ENCODE peak calls at places on chromosome 1, in six cellular contexts. One of them, this sample, is unnamed.

GRCh38 chr1:7315316-7315715 is 455.8 kb upstream of the VAMP3 start:
- DNase-seq in fibroblast of the aortic adventitia: peak; percentile 49
- DNase-seq in pancreas: no peak
- DNase-seq in transverse colon: no peak
- DNase-seq in fibroblast of pulmonary artery: no peak
- DNase-seq in progenitor cell of endocrine pancreas: no peak
- DNase-seq in this sample: peak; percentile 48

GRCh38 chr1:94259635-94260289 is 22.4 kb upstream of the ARHGAP29 start:
- DNase-seq in fibroblast of the aortic adventitia: peak; percentile 68
- DNase-seq in pancreas: no peak
- DNase-seq in transverse colon: no peak
- DNase-seq in fibroblast of pulmonary artery: peak; percentile 68
- DNase-seq in progenitor cell of endocrine pancreas: no peak
- DNase-seq in this sample: no peak

GRCh38 chr1:209530990-209531389 is 52.5 kb upstream of the CAMK1G start:
- DNase-seq in fibroblast of the aortic adventitia: no peak
- DNase-seq in pancreas: no peak
- DNase-seq in transverse colon: no peak
- DNase-seq in fibroblast of pulmonary artery: no peak
- DNase-seq in progenitor cell of endocrine pancreas: no peak
- DNase-seq in this sample: no peak

GRCh38 chr1:53593758-53594380 is 134.7 kb downstream of the DMRTB1 start:
- DNase-seq in fibroblast of the aortic adventitia: no peak
- DNase-seq in pancreas: no peak
- DNase-seq in transverse colon: peak; percentile 29
- DNase-seq in fibroblast of pulmonary artery: peak; percentile 16
- DNase-seq in progenitor cell of endocrine pancreas: peak; percentile 49
- DNase-seq in this sample: no peak

GRCh38 chr1:22665752-22666151 is 12.7 kb downstream of the C1QB start:
- DNase-seq in fibroblast of the aortic adventitia: peak; percentile 20
- DNase-seq in pancreas: no peak
- DNase-seq in transverse colon: peak; percentile 48
- DNase-seq in fibroblast of pulmonary artery: peak; percentile 56
- DNase-seq in progenitor cell of endocrine pancreas: peak; percentile 37
- DNase-seq in this sample: peak; percentile 12

GRCh38 chr1:6129313-6129712 is 50.8 kb downstream of the CHD5 start:
- DNase-seq in fibroblast of the aortic adventitia: no peak
- DNase-seq in pancreas: no peak
- DNase-seq in transverse colon: no peak
- DNase-seq in fibroblast of pulmonary artery: no peak
- DNase-seq in progenitor cell of endocrine pancreas: no peak
- DNase-seq in this sample: no peak

GRCh38 chr1:26363549-26364448 is 8.8 kb downstream of the ZNF683 start:
- DNase-seq in fibroblast of the aortic adventitia: peak; percentile 69
- DNase-seq in pancreas: peak; percentile 68
- DNase-seq in transverse colon: peak; percentile 85
- DNase-seq in fibroblast of pulmonary artery: peak; percentile 72
- DNase-seq in progenitor cell of endocrine pancreas: peak; percentile 87
- DNase-seq in this sample: peak; percentile 64

GRCh38 chr1:42981406-42981805 is 22.7 kb upstream of the SLC2A1 start:
- DNase-seq in fibroblast of the aortic adventitia: no peak
- DNase-seq in pancreas: no peak
- DNase-seq in transverse colon: no peak
- DNase-seq in fibroblast of pulmonary artery: no peak
- DNase-seq in progenitor cell of endocrine pancreas: no peak
- DNase-seq in this sample: no peak

GRCh38 chr1:169091480-169091941 is 15.0 kb upstream of the ATP1B1 start:
- DNase-seq in fibroblast of the aortic adventitia: peak; percentile 19
- DNase-seq in pancreas: no peak
- DNase-seq in transverse colon: no peak
- DNase-seq in fibroblast of pulmonary artery: no peak
- DNase-seq in progenitor cell of endocrine pancreas: no peak
- DNase-seq in this sample: peak; percentile 32

GRCh38 chr1:178819123-178819522 is 51.8 kb downstream of the ANGPTL1 start:
- DNase-seq in fibroblast of the aortic adventitia: no peak
- DNase-seq in pancreas: no peak
- DNase-seq in transverse colon: no peak
- DNase-seq in fibroblast of pulmonary artery: no peak
- DNase-seq in progenitor cell of endocrine pancreas: no peak
- DNase-seq in this sample: no peak

GRCh38 chr1:247829651-247830050 is 5.7 kb upstream of the OR14A16 start:
- DNase-seq in fibroblast of the aortic adventitia: no peak
- DNase-seq in pancreas: no peak
- DNase-seq in transverse colon: no peak
- DNase-seq in fibroblast of pulmonary artery: no peak
- DNase-seq in progenitor cell of endocrine pancreas: no peak
- DNase-seq in this sample: no peak

GRCh38 chr1:47972864-47973437 is 24.2 kb downstream of the TRABD2B start:
- DNase-seq in fibroblast of the aortic adventitia: no peak
- DNase-seq in pancreas: no peak
- DNase-seq in transverse colon: no peak
- DNase-seq in fibroblast of pulmonary artery: no peak
- DNase-seq in progenitor cell of endocrine pancreas: no peak
- DNase-seq in this sample: no peak

GRCh38 chr1:115547661-115548060 is 94.1 kb upstream of the VANGL1 start:
- DNase-seq in fibroblast of the aortic adventitia: no peak
- DNase-seq in pancreas: no peak
- DNase-seq in transverse colon: no peak
- DNase-seq in fibroblast of pulmonary artery: no peak
- DNase-seq in progenitor cell of endocrine pancreas: no peak
- DNase-seq in this sample: no peak

GRCh38 chr1:32242341-32242851 is 4.6 kb upstream of the FAM167B start:
- DNase-seq in fibroblast of the aortic adventitia: peak; percentile 58
- DNase-seq in pancreas: no peak
- DNase-seq in transverse colon: peak; percentile 48
- DNase-seq in fibroblast of pulmonary artery: peak; percentile 47
- DNase-seq in progenitor cell of endocrine pancreas: no peak
- DNase-seq in this sample: peak; percentile 32

GRCh38 chr1:28591708-28592313 is at the start of gene RAB42:
- DNase-seq in fibroblast of the aortic adventitia: no peak
- DNase-seq in pancreas: peak; percentile 37
- DNase-seq in transverse colon: peak; percentile 51
- DNase-seq in fibroblast of pulmonary artery: no peak
- DNase-seq in progenitor cell of endocrine pancreas: no peak
- DNase-seq in this sample: peak; percentile 23

GRCh38 chr1:818611-819291 is 105.0 kb upstream of the SAMD11 start:
- DNase-seq in fibroblast of the aortic adventitia: peak; percentile 38
- DNase-seq in pancreas: no peak
- DNase-seq in transverse colon: no peak
- DNase-seq in fibroblast of pulmonary artery: no peak
- DNase-seq in progenitor cell of endocrine pancreas: no peak
- DNase-seq in this sample: no peak

GRCh38 chr1:33392639-33393038 is 38.3 kb downstream of the PHC2 start:
- DNase-seq in fibroblast of the aortic adventitia: no peak
- DNase-seq in pancreas: no peak
- DNase-seq in transverse colon: no peak
- DNase-seq in fibroblast of pulmonary artery: peak; percentile 47
- DNase-seq in progenitor cell of endocrine pancreas: no peak
- DNase-seq in this sample: peak; percentile 55

GRCh38 chr1:109373051-109373593 is 24.6 kb downstream of the SORT1 start:
- DNase-seq in fibroblast of the aortic adventitia: no peak
- DNase-seq in pancreas: no peak
- DNase-seq in transverse colon: peak; percentile 41
- DNase-seq in fibroblast of pulmonary artery: no peak
- DNase-seq in progenitor cell of endocrine pancreas: no peak
- DNase-seq in this sample: no peak

GRCh38 chr1:168116327-168116799 is 20.4 kb downstream of the GPR161 start:
- DNase-seq in fibroblast of the aortic adventitia: no peak
- DNase-seq in pancreas: peak; percentile 58
- DNase-seq in transverse colon: peak; percentile 68
- DNase-seq in fibroblast of pulmonary artery: no peak
- DNase-seq in progenitor cell of endocrine pancreas: no peak
- DNase-seq in this sample: no peak

GRCh38 chr1:36411674-36412648 is 14.3 kb upstream of the LSM10 start:
- DNase-seq in fibroblast of the aortic adventitia: peak; percentile 31
- DNase-seq in pancreas: no peak
- DNase-seq in transverse colon: no peak
- DNase-seq in fibroblast of pulmonary artery: peak; percentile 49
- DNase-seq in progenitor cell of endocrine pancreas: no peak
- DNase-seq in this sample: peak; percentile 8

GRCh38 chr1:210252621-210253041 is 20.0 kb downstream of the SERTAD4 start:
- DNase-seq in fibroblast of the aortic adventitia: no peak
- DNase-seq in pancreas: peak; percentile 35
- DNase-seq in transverse colon: peak; percentile 76
- DNase-seq in fibroblast of pulmonary artery: no peak
- DNase-seq in progenitor cell of endocrine pancreas: no peak
- DNase-seq in this sample: no peak

GRCh38 chr1:194889310-194889709 is 1702.9 kb upstream of the B3GALT2 start:
- DNase-seq in fibroblast of the aortic adventitia: no peak
- DNase-seq in pancreas: no peak
- DNase-seq in transverse colon: no peak
- DNase-seq in fibroblast of pulmonary artery: no peak
- DNase-seq in progenitor cell of endocrine pancreas: no peak
- DNase-seq in this sample: no peak

GRCh38 chr1:229253170-229253974 is 17.5 kb upstream of the RAB4A start:
- DNase-seq in fibroblast of the aortic adventitia: no peak
- DNase-seq in pancreas: no peak
- DNase-seq in transverse colon: peak; percentile 18
- DNase-seq in fibroblast of pulmonary artery: no peak
- DNase-seq in progenitor cell of endocrine pancreas: peak; percentile 15
- DNase-seq in this sample: peak; percentile 34

DNA sequence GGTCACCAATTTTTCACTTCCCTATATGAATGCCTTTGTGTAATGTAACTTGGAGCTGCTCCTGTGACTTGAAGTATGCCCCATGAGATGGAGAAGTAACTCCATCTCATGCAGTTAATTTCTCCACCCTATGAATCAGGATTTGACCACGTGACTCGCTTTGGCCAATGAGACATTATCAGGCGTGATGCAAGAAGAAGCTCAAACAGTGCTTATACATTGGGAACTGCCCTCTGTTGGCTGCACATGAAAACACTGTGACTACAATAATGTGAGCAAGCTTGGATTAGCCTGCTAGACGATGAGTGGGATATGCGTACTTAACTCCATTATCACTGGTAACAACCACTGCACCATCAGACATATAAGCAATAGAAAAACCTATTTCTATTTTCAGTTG is 684.4 kb downstream of the PLA2G4A start:
- DNase-seq in fibroblast of the aortic adventitia: no peak
- DNase-seq in pancreas: no peak
- DNase-seq in transverse colon: no peak
- DNase-seq in fibroblast of pulmonary artery: peak; percentile 1
- DNase-seq in progenitor cell of endocrine pancreas: no peak
- DNase-seq in this sample: no peak
- TF ChIP-seq CTCF in fibroblast of the aortic adventitia: no peak
- TF ChIP-seq CTCF in pancreas: no peak
- TF ChIP-seq CTCF in transverse colon: no peak
- TF ChIP-seq CTCF in fibroblast of pulmonary artery: no peak
- TF ChIP-seq CTCF in progenitor cell of endocrine pancreas: no peak
- TF ChIP-seq CTCF in this sample: no peak

GRCh38 chr1:203426870-203427269 is 48.7 kb upstream of the PRELP start:
- DNase-seq in fibroblast of the aortic adventitia: no peak
- DNase-seq in pancreas: no peak
- DNase-seq in transverse colon: peak; percentile 68
- DNase-seq in fibroblast of pulmonary artery: no peak
- DNase-seq in progenitor cell of endocrine pancreas: no peak
- DNase-seq in this sample: no peak

GRCh38 chr1:203427451-203427850 is 48.2 kb upstream of the PRELP start:
- DNase-seq in fibroblast of the aortic adventitia: no peak
- DNase-seq in pancreas: no peak
- DNase-seq in transverse colon: no peak
- DNase-seq in fibroblast of pulmonary artery: no peak
- DNase-seq in progenitor cell of endocrine pancreas: no peak
- DNase-seq in this sample: no peak

GRCh38 chr1:203426349-203426748 is 49.3 kb upstream of the PRELP start:
- DNase-seq in fibroblast of the aortic adventitia: no peak
- DNase-seq in pancreas: no peak
- DNase-seq in transverse colon: no peak
- DNase-seq in fibroblast of pulmonary artery: no peak
- DNase-seq in progenitor cell of endocrine pancreas: no peak
- DNase-seq in this sample: no peak

GRCh38 chr1:203425668-203425999 is 50.0 kb upstream of the PRELP start:
- DNase-seq in fibroblast of the aortic adventitia: peak; percentile 34
- DNase-seq in pancreas: no peak
- DNase-seq in transverse colon: no peak
- DNase-seq in fibroblast of pulmonary artery: peak; percentile 24
- DNase-seq in progenitor cell of endocrine pancreas: no peak
- DNase-seq in this sample: no peak

GRCh38 chr1:203428981-203429599 is 46.5 kb upstream of the PRELP start:
- DNase-seq in fibroblast of the aortic adventitia: no peak
- DNase-seq in pancreas: no peak
- DNase-seq in transverse colon: peak; percentile 79
- DNase-seq in fibroblast of pulmonary artery: no peak
- DNase-seq in progenitor cell of endocrine pancreas: no peak
- DNase-seq in this sample: no peak
- TF ChIP-seq CTCF in fibroblast of the aortic adventitia: no peak
- TF ChIP-seq CTCF in pancreas: no peak
- TF ChIP-seq CTCF in transverse colon: no peak
- TF ChIP-seq CTCF in fibroblast of pulmonary artery: no peak
- TF ChIP-seq CTCF in progenitor cell of endocrine pancreas: no peak
- TF ChIP-seq CTCF in this sample: no peak

GRCh38 chr1:235844776-235845175 is 21.9 kb downstream of the LYST start:
- DNase-seq in fibroblast of the aortic adventitia: no peak
- DNase-seq in pancreas: no peak
- DNase-seq in transverse colon: no peak
- DNase-seq in fibroblast of pulmonary artery: no peak
- DNase-seq in progenitor cell of endocrine pancreas: no peak
- DNase-seq in this sample: no peak

GRCh38 chr1:235838021-235838420 is 28.7 kb downstream of the LYST start:
- DNase-seq in fibroblast of the aortic adventitia: no peak
- DNase-seq in pancreas: no peak
- DNase-seq in transverse colon: no peak
- DNase-seq in fibroblast of pulmonary artery: no peak
- DNase-seq in progenitor cell of endocrine pancreas: no peak
- DNase-seq in this sample: no peak

GRCh38 chr1:235841938-235842545 is 24.7 kb downstream of the LYST start:
- DNase-seq in fibroblast of the aortic adventitia: no peak
- DNase-seq in pancreas: no peak
- DNase-seq in transverse colon: no peak
- DNase-seq in fibroblast of pulmonary artery: no peak
- DNase-seq in progenitor cell of endocrine pancreas: no peak
- DNase-seq in this sample: no peak

GRCh38 chr1:235843458-235843857 is 23.2 kb downstream of the LYST start:
- DNase-seq in fibroblast of the aortic adventitia: peak; percentile 63
- DNase-seq in pancreas: no peak
- DNase-seq in transverse colon: no peak
- DNase-seq in fibroblast of pulmonary artery: peak; percentile 67
- DNase-seq in progenitor cell of endocrine pancreas: no peak
- DNase-seq in this sample: peak; percentile 59
- TF ChIP-seq CTCF in fibroblast of the aortic adventitia: peak; percentile 61
- TF ChIP-seq CTCF in pancreas: no peak
- TF ChIP-seq CTCF in transverse colon: peak; percentile 47
- TF ChIP-seq CTCF in fibroblast of pulmonary artery: peak; percentile 69
- TF ChIP-seq CTCF in progenitor cell of endocrine pancreas: peak; percentile 47
- TF ChIP-seq CTCF in this sample: peak; percentile 71

DNA sequence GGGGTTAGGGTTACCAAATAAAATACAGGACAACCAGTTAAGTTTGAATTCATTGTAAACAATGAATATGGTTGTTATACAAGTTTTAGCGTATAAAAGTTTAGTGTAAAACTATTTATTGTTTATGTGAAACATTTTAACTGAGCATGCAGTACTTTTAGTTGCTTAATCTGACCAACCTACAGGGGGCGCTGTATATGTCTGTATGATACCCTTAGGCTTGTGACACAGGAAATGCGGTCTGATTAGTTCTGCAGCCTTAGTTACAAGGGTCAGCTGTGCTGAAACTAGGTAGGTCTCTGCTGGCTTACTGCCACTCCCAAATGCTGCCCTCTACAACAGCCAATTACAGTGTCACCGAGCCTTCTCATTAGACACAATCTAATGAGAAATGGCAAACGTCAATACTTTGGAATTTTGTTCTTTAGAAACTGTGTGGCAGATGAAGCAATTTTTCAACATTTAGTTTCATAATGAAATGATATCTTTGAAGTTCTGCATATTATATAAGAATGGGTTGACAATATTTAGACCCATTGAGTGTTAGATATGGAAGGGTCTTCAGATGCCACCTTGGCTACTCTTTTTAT is 56.2 kb downstream of the NTNG1 start:
- DNase-seq in fibroblast of the aortic adventitia: no peak
- DNase-seq in pancreas: no peak
- DNase-seq in transverse colon: peak; percentile 10
- DNase-seq in fibroblast of pulmonary artery: peak; percentile 8
- DNase-seq in progenitor cell of endocrine pancreas: no peak
- DNase-seq in this sample: no peak
- TF ChIP-seq CTCF in fibroblast of the aortic adventitia: peak; percentile 22
- TF ChIP-seq CTCF in pancreas: no peak
- TF ChIP-seq CTCF in transverse colon: peak; percentile 21
- TF ChIP-seq CTCF in fibroblast of pulmonary artery: peak; percentile 14
- TF ChIP-seq CTCF in progenitor cell of endocrine pancreas: peak; percentile 53
- TF ChIP-seq CTCF in this sample: peak; percentile 52